ENCODE peak calls at places on chromosome 21, in six cellular contexts. One of them, this sample, is unnamed.

GRCh38 chr21:25425156-25425555 is 182.1 kb downstream of the MRPL39 start:
- DNase-seq in CD8-positive, alpha-beta T cell: no peak
- DNase-seq in psoas muscle: no peak
- DNase-seq in cardiac muscle cell: no peak
- DNase-seq in lower lobe of right lung: no peak
- DNase-seq in cardiac fibroblast: no peak
- DNase-seq in this sample: no peak

GRCh38 chr21:46083271-46084040 is 14.5 kb upstream of the COL6A2 start:
- DNase-seq in CD8-positive, alpha-beta T cell: peak
- DNase-seq in psoas muscle: peak
- DNase-seq in cardiac muscle cell: no peak
- DNase-seq in lower lobe of right lung: no peak
- DNase-seq in cardiac fibroblast: no peak
- DNase-seq in this sample: peak

GRCh38 chr21:25563399-25564116 is 43.7 kb downstream of the MRPL39 start:
- DNase-seq in CD8-positive, alpha-beta T cell: no peak
- DNase-seq in psoas muscle: no peak
- DNase-seq in cardiac muscle cell: no peak
- DNase-seq in lower lobe of right lung: no peak
- DNase-seq in cardiac fibroblast: peak
- DNase-seq in this sample: no peak

GRCh38 chr21:29534448-29534847 is 235.7 kb downstream of the BACH1 start:
- DNase-seq in CD8-positive, alpha-beta T cell: no peak
- DNase-seq in psoas muscle: no peak
- DNase-seq in cardiac muscle cell: no peak
- DNase-seq in lower lobe of right lung: no peak
- DNase-seq in cardiac fibroblast: no peak
- DNase-seq in this sample: no peak

GRCh38 chr21:9758141-9758540 is 763.2 kb upstream of the TPTE start:
- DNase-seq in CD8-positive, alpha-beta T cell: no peak
- DNase-seq in psoas muscle: no peak
- DNase-seq in cardiac muscle cell: no peak
- DNase-seq in lower lobe of right lung: no peak
- DNase-seq in cardiac fibroblast: no peak
- DNase-seq in this sample: peak

GRCh38 chr21:31892686-31893085 is 19.9 kb downstream of the HUNK start:
- DNase-seq in CD8-positive, alpha-beta T cell: no peak
- DNase-seq in psoas muscle: no peak
- DNase-seq in cardiac muscle cell: no peak
- DNase-seq in lower lobe of right lung: no peak
- DNase-seq in cardiac fibroblast: no peak
- DNase-seq in this sample: no peak

GRCh38 chr21:36499578-36500471 is 19.9 kb upstream of the CLDN14 start:
- DNase-seq in CD8-positive, alpha-beta T cell: no peak
- DNase-seq in psoas muscle: peak
- DNase-seq in cardiac muscle cell: no peak
- DNase-seq in lower lobe of right lung: no peak
- DNase-seq in cardiac fibroblast: peak
- DNase-seq in this sample: no peak

GRCh38 chr21:27346041-27346448 is 379.2 kb upstream of the ADAMTS5 start:
- DNase-seq in CD8-positive, alpha-beta T cell: no peak
- DNase-seq in psoas muscle: no peak
- DNase-seq in cardiac muscle cell: no peak
- DNase-seq in lower lobe of right lung: no peak
- DNase-seq in cardiac fibroblast: peak
- DNase-seq in this sample: no peak

GRCh38 chr21:26842976-26843911 is 2.0 kb downstream of the ADAMTS1 start:
- DNase-seq in CD8-positive, alpha-beta T cell: no peak
- DNase-seq in psoas muscle: peak
- DNase-seq in cardiac muscle cell: peak
- DNase-seq in lower lobe of right lung: peak
- DNase-seq in cardiac fibroblast: peak
- DNase-seq in this sample: peak

GRCh38 chr21:28587748-28588147 is 404.9 kb downstream of the LTN1 start:
- DNase-seq in CD8-positive, alpha-beta T cell: no peak
- DNase-seq in psoas muscle: no peak
- DNase-seq in cardiac muscle cell: no peak
- DNase-seq in lower lobe of right lung: no peak
- DNase-seq in cardiac fibroblast: peak
- DNase-seq in this sample: no peak

GRCh38 chr21:17370263-17370662 is 142.6 kb upstream of the CXADR start:
- DNase-seq in CD8-positive, alpha-beta T cell: no peak
- DNase-seq in psoas muscle: no peak
- DNase-seq in cardiac muscle cell: no peak
- DNase-seq in lower lobe of right lung: peak
- DNase-seq in cardiac fibroblast: no peak
- DNase-seq in this sample: no peak

GRCh38 chr21:28899744-28900143 is 92.9 kb downstream of the LTN1 start:
- DNase-seq in CD8-positive, alpha-beta T cell: no peak
- DNase-seq in psoas muscle: no peak
- DNase-seq in cardiac muscle cell: no peak
- DNase-seq in lower lobe of right lung: no peak
- DNase-seq in cardiac fibroblast: peak
- DNase-seq in this sample: no peak

GRCh38 chr21:46121286-46122221 is 23.6 kb downstream of the COL6A2 start:
- DNase-seq in CD8-positive, alpha-beta T cell: no peak
- DNase-seq in psoas muscle: peak
- DNase-seq in cardiac muscle cell: no peak
- DNase-seq in lower lobe of right lung: peak
- DNase-seq in cardiac fibroblast: no peak
- DNase-seq in this sample: peak

GRCh38 chr21:26513212-26513611 is 59.9 kb downstream of the CYYR1 start:
- DNase-seq in CD8-positive, alpha-beta T cell: no peak
- DNase-seq in psoas muscle: no peak
- DNase-seq in cardiac muscle cell: no peak
- DNase-seq in lower lobe of right lung: no peak
- DNase-seq in cardiac fibroblast: peak
- DNase-seq in this sample: no peak

GRCh38 chr21:22235866-22236590 is 1237.8 kb downstream of the NCAM2 start:
- DNase-seq in CD8-positive, alpha-beta T cell: no peak
- DNase-seq in psoas muscle: no peak
- DNase-seq in cardiac muscle cell: no peak
- DNase-seq in lower lobe of right lung: no peak
- DNase-seq in cardiac fibroblast: no peak
- DNase-seq in this sample: no peak

GRCh38 chr21:37398697-37399096 is 32.1 kb downstream of the DYRK1A start:
- DNase-seq in CD8-positive, alpha-beta T cell: no peak
- DNase-seq in psoas muscle: no peak
- DNase-seq in cardiac muscle cell: no peak
- DNase-seq in lower lobe of right lung: no peak
- DNase-seq in cardiac fibroblast: no peak
- DNase-seq in this sample: no peak

GRCh38 chr21:31520506-31521163 is 138.9 kb upstream of the SOD1 start:
- DNase-seq in CD8-positive, alpha-beta T cell: no peak
- DNase-seq in psoas muscle: no peak
- DNase-seq in cardiac muscle cell: no peak
- DNase-seq in lower lobe of right lung: no peak
- DNase-seq in cardiac fibroblast: no peak
- DNase-seq in this sample: no peak

GRCh38 chr21:25750085-25750484 is 15.3 kb downstream of the GABPA start:
- DNase-seq in CD8-positive, alpha-beta T cell: no peak
- DNase-seq in psoas muscle: no peak
- DNase-seq in cardiac muscle cell: no peak
- DNase-seq in lower lobe of right lung: no peak
- DNase-seq in cardiac fibroblast: no peak
- DNase-seq in this sample: no peak

GRCh38 chr21:26005464-26005863 is 165.1 kb downstream of the APP start:
- DNase-seq in CD8-positive, alpha-beta T cell: no peak
- DNase-seq in psoas muscle: no peak
- DNase-seq in cardiac muscle cell: no peak
- DNase-seq in lower lobe of right lung: no peak
- DNase-seq in cardiac fibroblast: no peak
- DNase-seq in this sample: no peak

GRCh38 chr21:35904995-35905972 is 155.0 kb downstream of the SETD4 start:
- DNase-seq in CD8-positive, alpha-beta T cell: no peak
- DNase-seq in psoas muscle: peak
- DNase-seq in cardiac muscle cell: no peak
- DNase-seq in lower lobe of right lung: no peak
- DNase-seq in cardiac fibroblast: peak
- DNase-seq in this sample: peak

GRCh38 chr21:37538971-37539590 is 172.5 kb downstream of the DYRK1A start:
- DNase-seq in CD8-positive, alpha-beta T cell: no peak
- DNase-seq in psoas muscle: no peak
- DNase-seq in cardiac muscle cell: no peak
- DNase-seq in lower lobe of right lung: no peak
- DNase-seq in cardiac fibroblast: no peak
- DNase-seq in this sample: no peak

GRCh38 chr21:46226146-46226545 is 2.4 kb downstream of the LSS start:
- DNase-seq in CD8-positive, alpha-beta T cell: no peak
- DNase-seq in psoas muscle: no peak
- DNase-seq in cardiac muscle cell: no peak
- DNase-seq in lower lobe of right lung: no peak
- DNase-seq in cardiac fibroblast: peak
- DNase-seq in this sample: no peak

GRCh38 chr21:35748683-35749314 is 311.5 kb downstream of the SETD4 start:
- DNase-seq in CD8-positive, alpha-beta T cell: no peak
- DNase-seq in psoas muscle: no peak
- DNase-seq in cardiac muscle cell: no peak
- DNase-seq in lower lobe of right lung: no peak
- DNase-seq in cardiac fibroblast: no peak
- DNase-seq in this sample: no peak

GRCh38 chr21:17514124-17514481 is 1.3 kb downstream of the CXADR start:
- DNase-seq in CD8-positive, alpha-beta T cell: no peak
- DNase-seq in psoas muscle: no peak
- DNase-seq in cardiac muscle cell: peak
- DNase-seq in lower lobe of right lung: no peak
- DNase-seq in cardiac fibroblast: peak
- DNase-seq in this sample: no peak

GRCh38 chr21:35511298-35512162 is 462.4 kb upstream of the RUNX1 start:
- DNase-seq in CD8-positive, alpha-beta T cell: no peak
- DNase-seq in psoas muscle: no peak
- DNase-seq in cardiac muscle cell: no peak
- DNase-seq in lower lobe of right lung: no peak
- DNase-seq in cardiac fibroblast: peak
- DNase-seq in this sample: no peak

GRCh38 chr21:28675265-28676041 is 317.2 kb downstream of the LTN1 start:
- DNase-seq in CD8-positive, alpha-beta T cell: no peak
- DNase-seq in psoas muscle: no peak
- DNase-seq in cardiac muscle cell: no peak
- DNase-seq in lower lobe of right lung: no peak
- DNase-seq in cardiac fibroblast: peak
- DNase-seq in this sample: peak

GRCh38 chr21:37446552-37446951 is 80.0 kb downstream of the DYRK1A start:
- DNase-seq in CD8-positive, alpha-beta T cell: no peak
- DNase-seq in psoas muscle: no peak
- DNase-seq in cardiac muscle cell: no peak
- DNase-seq in lower lobe of right lung: no peak
- DNase-seq in cardiac fibroblast: no peak
- DNase-seq in this sample: no peak

GRCh38 chr21:35649186-35649585 is 411.1 kb downstream of the SETD4 start:
- DNase-seq in CD8-positive, alpha-beta T cell: no peak
- DNase-seq in psoas muscle: no peak
- DNase-seq in cardiac muscle cell: no peak
- DNase-seq in lower lobe of right lung: no peak
- DNase-seq in cardiac fibroblast: peak
- DNase-seq in this sample: no peak

GRCh38 chr21:40118527-40118926 is 251.3 kb downstream of the PCP4 start:
- DNase-seq in CD8-positive, alpha-beta T cell: no peak
- DNase-seq in psoas muscle: no peak
- DNase-seq in cardiac muscle cell: no peak
- DNase-seq in lower lobe of right lung: no peak
- DNase-seq in cardiac fibroblast: no peak
- DNase-seq in this sample: no peak

GRCh38 chr21:35796834-35797233 is 263.5 kb downstream of the SETD4 start:
- DNase-seq in CD8-positive, alpha-beta T cell: no peak
- DNase-seq in psoas muscle: no peak
- DNase-seq in cardiac muscle cell: no peak
- DNase-seq in lower lobe of right lung: no peak
- DNase-seq in cardiac fibroblast: no peak
- DNase-seq in this sample: no peak

GRCh38 chr21:15754640-15755039 is 24.9 kb downstream of the USP25 start:
- DNase-seq in CD8-positive, alpha-beta T cell: no peak
- DNase-seq in psoas muscle: no peak
- DNase-seq in cardiac muscle cell: no peak
- DNase-seq in lower lobe of right lung: no peak
- DNase-seq in cardiac fibroblast: peak
- DNase-seq in this sample: no peak
- H3K4me3 ChIP-seq in CD8-positive, alpha-beta T cell: no peak
- H3K4me3 ChIP-seq in psoas muscle: no peak
- H3K4me3 ChIP-seq in cardiac muscle cell: no peak
- H3K4me3 ChIP-seq in lower lobe of right lung: no peak
- H3K4me3 ChIP-seq in cardiac fibroblast: no peak
- H3K4me3 ChIP-seq in this sample: no peak

DNA sequence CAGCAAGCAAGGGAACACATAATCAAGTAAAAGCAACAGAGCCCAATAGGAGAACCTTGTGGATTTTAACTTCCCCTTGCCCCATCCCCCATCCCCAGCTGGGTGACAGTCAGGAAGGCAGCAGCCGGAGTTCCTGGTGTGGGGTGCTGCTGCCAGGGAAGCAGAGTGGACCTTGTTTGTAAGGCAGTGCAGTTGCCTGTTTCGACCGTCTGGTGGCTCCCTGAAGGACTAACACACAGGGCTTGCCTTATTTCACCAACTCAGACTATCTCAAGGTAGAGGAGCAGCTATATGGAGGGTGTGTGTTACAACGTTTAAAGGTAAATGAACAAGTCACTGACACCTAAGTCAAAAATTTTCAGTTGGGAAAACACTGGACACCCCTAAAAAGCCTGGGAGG is 6.6 kb downstream of the KRTAP10-8 start:
- DNase-seq in CD8-positive, alpha-beta T cell: no peak
- DNase-seq in psoas muscle: peak
- DNase-seq in cardiac muscle cell: no peak
- DNase-seq in lower lobe of right lung: peak
- DNase-seq in cardiac fibroblast: peak
- DNase-seq in this sample: no peak
- TF ChIP-seq CTCF in CD8-positive, alpha-beta T cell: no peak
- TF ChIP-seq CTCF in psoas muscle: peak
- TF ChIP-seq CTCF in cardiac muscle cell: no peak
- TF ChIP-seq CTCF in lower lobe of right lung: peak
- TF ChIP-seq CTCF in cardiac fibroblast: peak
- TF ChIP-seq CTCF in this sample: no peak

GRCh38 chr21:42031241-42031640 is 21.1 kb upstream of the ZBTB21 start:
- DNase-seq in CD8-positive, alpha-beta T cell: no peak
- DNase-seq in psoas muscle: no peak
- DNase-seq in cardiac muscle cell: no peak
- DNase-seq in lower lobe of right lung: no peak
- DNase-seq in cardiac fibroblast: no peak
- DNase-seq in this sample: no peak
- H3K4me3 ChIP-seq in CD8-positive, alpha-beta T cell: no peak
- H3K4me3 ChIP-seq in psoas muscle: no peak
- H3K4me3 ChIP-seq in cardiac muscle cell: no peak
- H3K4me3 ChIP-seq in lower lobe of right lung: no peak
- H3K4me3 ChIP-seq in cardiac fibroblast: no peak
- H3K4me3 ChIP-seq in this sample: no peak

DNA sequence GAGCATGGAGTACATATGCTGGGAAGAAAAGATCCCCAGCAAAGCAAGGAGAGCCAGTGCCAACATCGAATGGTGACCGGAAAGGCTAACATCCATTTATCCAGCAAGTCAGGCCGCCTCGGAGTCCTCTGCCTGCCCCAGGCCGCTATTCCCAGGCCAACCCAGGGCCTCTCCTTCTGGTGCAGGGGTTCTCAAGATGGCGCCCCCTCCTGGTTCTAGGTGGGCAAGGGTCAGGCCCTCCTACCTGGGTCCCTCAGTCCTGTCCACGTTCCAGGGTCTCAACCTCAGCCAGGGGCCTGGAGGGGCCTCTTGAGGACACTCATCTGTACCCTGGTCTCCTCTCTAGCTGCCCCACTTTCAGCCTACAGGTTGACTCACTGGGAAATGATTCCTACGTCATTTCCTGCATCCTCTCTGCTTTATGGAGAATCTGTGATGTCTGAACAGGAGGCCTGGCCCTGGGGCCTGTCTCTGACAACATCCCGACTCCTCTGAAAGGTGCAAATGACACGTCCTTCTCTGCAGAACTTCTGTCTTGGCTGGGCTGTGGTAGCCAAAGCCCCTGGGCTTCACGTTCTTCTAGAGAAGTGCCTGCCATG is 145.3 kb downstream of the PSMG1 start:
- DNase-seq in CD8-positive, alpha-beta T cell: no peak
- DNase-seq in psoas muscle: no peak
- DNase-seq in cardiac muscle cell: no peak
- DNase-seq in lower lobe of right lung: no peak
- DNase-seq in cardiac fibroblast: no peak
- DNase-seq in this sample: no peak
- TF ChIP-seq CTCF in CD8-positive, alpha-beta T cell: no peak
- TF ChIP-seq CTCF in psoas muscle: no peak
- TF ChIP-seq CTCF in cardiac muscle cell: no peak
- TF ChIP-seq CTCF in lower lobe of right lung: no peak
- TF ChIP-seq CTCF in cardiac fibroblast: no peak
- TF ChIP-seq CTCF in this sample: no peak